ENCODE peak calls at places on chromosomes 4 and X, in four cellular contexts. I, Q, O and E are unnamed samples.

GRCh38 chrX:23765449-23765848 is 17.5 kb upstream of the SAT1 start:
- DNase-seq in I (peak), O (no peak), Q (no peak), E (no peak)

GRCh38 chr4:61442936-61443335 is 242.8 kb downstream of the ADGRL3 start:
- DNase-seq in Q (no peak), O (no peak), I (no peak), E (no peak)

GRCh38 chr4:80922951-80923350 is 107.6 kb upstream of the BMP3 start:
- DNase-seq in Q (no peak), O (no peak), I (no peak), E (no peak)

GRCh38 chr4:108937066-108937465 is 174.2 kb upstream of the ETNPPL start:
- DNase-seq in Q (no peak), O (no peak), I (peak), E (no peak)

GRCh38 chr4:140672366-140672765 is 83.8 kb downstream of the TBC1D9 start:
- DNase-seq in O (no peak), Q (no peak), I (no peak), E (no peak)

GRCh38 chr4:98447648-98448047 is 186.5 kb downstream of the RAP1GDS1 start:
- DNase-seq in I (no peak), O (no peak), Q (no peak), E (no peak)

GRCh38 chr4:107579099-107579498 is 140.9 kb downstream of the PAPSS1 start:
- DNase-seq in I (no peak), O (no peak), Q (no peak), E (no peak)

GRCh38 chr4:106340774-106341173 is 24.4 kb downstream of the AIMP1 start:
- DNase-seq in I (no peak), O (no peak), Q (no peak), E (no peak)

GRCh38 chrX:34927866-34928265 is 14.7 kb upstream of the FAM47B start:
- DNase-seq in Q (no peak), I (no peak), O (no peak), E (no peak)

GRCh38 chrX:19019996-19020395 is 36.1 kb upstream of the PHKA2 start:
- DNase-seq in Q (no peak), O (no peak), I (peak), E (no peak)

GRCh38 chrX:19017271-19017670 is 33.4 kb upstream of the PHKA2 start:
- DNase-seq in O (no peak), I (peak), Q (no peak), E (no peak)
- TF ChIP-seq CTCF in O (peak), I (peak), Q (peak), E (peak)

GRCh38 chr4:21753084-21753760 is 195.3 kb downstream of the KCNIP4 start:
- DNase-seq in I (no peak), O (peak), Q (no peak), E (no peak)
- H3K4me3 ChIP-seq in I (no peak), O (no peak), Q (no peak), E (no peak)

GRCh38 chr4:173318648-173319211 is 15.4 kb downstream of the HMGB2 start:
- DNase-seq in Q (no peak), O (no peak), I (peak), E (no peak)
- TF ChIP-seq CTCF in Q (peak), O (no peak), I (peak), E (no peak)

DNA sequence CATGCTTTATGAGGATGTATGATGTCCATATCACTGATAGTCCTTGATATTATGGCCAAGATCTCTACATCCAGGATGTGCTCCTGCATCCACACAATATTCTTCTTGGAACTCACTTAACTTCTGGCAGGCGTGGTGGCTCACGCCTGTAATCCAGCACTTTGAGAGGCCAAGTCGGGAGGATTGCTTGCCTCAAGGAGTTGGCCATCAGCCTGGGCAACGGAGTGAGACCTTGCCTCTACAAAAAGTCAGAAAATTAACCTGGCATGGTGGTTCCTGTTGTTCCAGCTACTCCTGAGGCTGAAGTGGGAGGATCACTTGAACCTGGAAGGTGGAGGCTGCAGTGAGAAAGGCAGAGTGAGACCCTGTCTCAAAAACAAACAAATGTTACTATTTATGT is 2.3 kb upstream of the HNRNPD start:
- DNase-seq in I (no peak), Q (no peak), O (no peak), E (no peak)
- H3K4me3 ChIP-seq in I (no peak), Q (peak), O (no peak), E (no peak)

GRCh38 chr4:55444822-55445221 is 49.1 kb downstream of the TMEM165 start:
- DNase-seq in O (no peak), Q (no peak), I (peak), E (no peak)
- TF ChIP-seq CTCF in O (peak), Q (peak), I (peak), E (peak)

GRCh38 chr4:101334963-101335572 is 12.3 kb downstream of the PPP3CA start:
- DNase-seq in O (no peak), I (peak), Q (no peak), E (no peak)
- H3K4me3 ChIP-seq in O (no peak), I (no peak), Q (no peak), E (no peak)

DNA sequence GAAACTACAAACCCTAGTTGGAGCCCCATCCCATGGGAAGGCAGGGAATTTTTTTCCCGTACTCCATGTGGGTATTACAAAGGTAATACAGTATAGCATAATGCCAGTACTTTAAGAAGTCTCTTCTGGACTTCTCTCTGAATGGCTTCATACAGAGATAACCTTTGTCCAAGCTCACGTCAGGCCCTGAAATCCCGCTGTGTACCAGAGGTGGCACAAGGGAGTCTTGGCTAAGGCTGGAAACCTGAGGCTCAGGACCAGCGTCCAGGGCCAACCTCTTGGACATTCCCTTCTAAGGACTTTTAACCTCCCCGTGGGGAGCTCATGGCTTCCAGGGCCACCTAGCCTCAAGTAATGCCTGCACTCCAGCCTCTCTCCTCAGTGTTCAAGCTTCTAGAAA is 338.9 kb upstream of the FAM241A start:
- DNase-seq in Q (no peak), I (no peak), O (no peak), E (no peak)
- TF ChIP-seq CTCF in Q (no peak), I (no peak), O (peak), E (peak)

DNA sequence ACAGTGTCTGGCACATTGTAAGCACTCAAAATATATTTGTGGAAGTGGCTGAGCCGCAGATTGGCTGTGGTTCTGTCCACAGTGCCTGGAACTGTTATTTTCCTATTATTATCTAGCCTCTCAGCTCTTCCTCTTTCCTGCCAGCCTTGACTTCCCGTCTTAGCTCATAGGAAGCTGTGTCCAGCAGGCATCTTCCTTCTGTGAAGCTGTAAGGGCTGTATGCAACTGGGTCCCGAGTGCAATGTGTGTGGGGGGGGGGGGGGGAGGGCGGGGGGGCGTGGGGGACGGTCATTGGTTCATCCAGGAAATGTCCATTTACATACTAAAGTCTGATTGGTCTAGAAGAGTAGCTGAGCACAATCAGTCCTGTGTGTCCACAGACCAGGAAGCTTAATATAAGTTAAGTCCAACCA is 210.7 kb downstream of the PDGFRA start:
- DNase-seq in Q (no peak), I (peak), O (no peak), E (peak)
- H3K4me3 ChIP-seq in Q (no peak), I (no peak), O (no peak), E (no peak)

GRCh38 chrX:47358387-47359065 is 11.9 kb upstream of the ZNF157 start:
- DNase-seq in I (no peak), O (no peak), Q (no peak), E (no peak)

GRCh38 chrX:47360423-47361179 is 9.8 kb upstream of the ZNF157 start:
- DNase-seq in O (no peak), Q (no peak), I (no peak), E (no peak)

GRCh38 chrX:47366051-47366722 is 4.2 kb upstream of the ZNF157 start:
- DNase-seq in I (peak), O (peak), Q (peak), E (peak)

GRCh38 chrX:47361538-47362511 is 8.6 kb upstream of the ZNF157 start:
- DNase-seq in O (peak), I (peak), Q (peak), E (peak)
- TF ChIP-seq CTCF in O (peak), I (peak), Q (peak), E (peak)